ENCODE peak calls at places on chromosomes 6 and 20, in nine cellular contexts. One of them, this sample, is unnamed.

GRCh38 chr6:116392158-116393032 is 21.6 kb downstream of the DSE start:
- DNase-seq in mucosa of descending colon: no peak
- DNase-seq in T follicular helper cell: no peak
- DNase-seq in endothelial cell: no peak
- DNase-seq in T-helper 9 cell: peak
- DNase-seq in NCI-H1105: no peak
- DNase-seq in T47D: no peak
- DNase-seq in A549: no peak
- DNase-seq in aorta: no peak
- DNase-seq in this sample: no peak

GRCh38 chr6:1390071-1390804 is 862 bp downstream of the FOXF2 start:
- DNase-seq in T-helper 9 cell: no peak
- DNase-seq in T follicular helper cell: no peak
- DNase-seq in NCI-H1105: peak
- DNase-seq in aorta: no peak
- DNase-seq in A549: no peak
- DNase-seq in T47D: no peak
- DNase-seq in endothelial cell: peak
- DNase-seq in mucosa of descending colon: no peak
- DNase-seq in this sample: no peak

GRCh38 chr20:38635721-38636285 is 34.2 kb downstream of the ARHGAP40 start:
- DNase-seq in NCI-H1105: no peak
- DNase-seq in T47D: no peak
- DNase-seq in T-helper 9 cell: no peak
- DNase-seq in endothelial cell: no peak
- DNase-seq in A549: no peak
- DNase-seq in T follicular helper cell: no peak
- DNase-seq in mucosa of descending colon: no peak
- DNase-seq in aorta: no peak
- DNase-seq in this sample: no peak

GRCh38 chr6:7234547-7234946 is 78.5 kb downstream of the SSR1 start:
- DNase-seq in aorta: no peak
- DNase-seq in T-helper 9 cell: no peak
- DNase-seq in endothelial cell: no peak
- DNase-seq in NCI-H1105: no peak
- DNase-seq in A549: no peak
- DNase-seq in T47D: peak
- DNase-seq in mucosa of descending colon: no peak
- DNase-seq in T follicular helper cell: no peak
- DNase-seq in this sample: no peak

GRCh38 chr6:16318538-16318937 is 80.2 kb downstream of the GMPR start:
- DNase-seq in T47D: no peak
- DNase-seq in aorta: peak
- DNase-seq in T follicular helper cell: no peak
- DNase-seq in NCI-H1105: no peak
- DNase-seq in A549: no peak
- DNase-seq in endothelial cell: no peak
- DNase-seq in mucosa of descending colon: no peak
- DNase-seq in T-helper 9 cell: no peak
- DNase-seq in this sample: no peak

GRCh38 chr20:17952692-17953684 is 15.6 kb downstream of the SNX5 start:
- DNase-seq in T follicular helper cell: no peak
- DNase-seq in aorta: no peak
- DNase-seq in T47D: no peak
- DNase-seq in mucosa of descending colon: no peak
- DNase-seq in T-helper 9 cell: no peak
- DNase-seq in NCI-H1105: no peak
- DNase-seq in endothelial cell: no peak
- DNase-seq in A549: no peak
- DNase-seq in this sample: no peak

GRCh38 chr6:15301179-15302006 is 55.5 kb downstream of the JARID2 start:
- DNase-seq in endothelial cell: no peak
- DNase-seq in mucosa of descending colon: no peak
- DNase-seq in T-helper 9 cell: no peak
- DNase-seq in T follicular helper cell: no peak
- DNase-seq in aorta: no peak
- DNase-seq in A549: no peak
- DNase-seq in NCI-H1105: no peak
- DNase-seq in T47D: no peak
- DNase-seq in this sample: no peak

GRCh38 chr20:7696311-7696710 is 243.9 kb downstream of the HAO1 start:
- DNase-seq in aorta: no peak
- DNase-seq in A549: no peak
- DNase-seq in T47D: no peak
- DNase-seq in endothelial cell: no peak
- DNase-seq in T follicular helper cell: no peak
- DNase-seq in mucosa of descending colon: no peak
- DNase-seq in NCI-H1105: no peak
- DNase-seq in T-helper 9 cell: no peak
- DNase-seq in this sample: no peak

GRCh38 chr20:58661298-58662141 is 10.4 kb downstream of the STX16 start:
- DNase-seq in NCI-H1105: no peak
- DNase-seq in A549: no peak
- DNase-seq in T-helper 9 cell: peak
- DNase-seq in T47D: no peak
- DNase-seq in T follicular helper cell: peak
- DNase-seq in endothelial cell: no peak
- DNase-seq in mucosa of descending colon: no peak
- DNase-seq in aorta: no peak
- DNase-seq in this sample: no peak

GRCh38 chr20:14069796-14070195 is 74.5 kb downstream of the MACROD2 start:
- DNase-seq in endothelial cell: no peak
- DNase-seq in mucosa of descending colon: no peak
- DNase-seq in A549: no peak
- DNase-seq in T47D: no peak
- DNase-seq in NCI-H1105: no peak
- DNase-seq in T-helper 9 cell: no peak
- DNase-seq in T follicular helper cell: no peak
- DNase-seq in aorta: no peak
- DNase-seq in this sample: no peak

GRCh38 chr6:132830236-132830799 is 15.9 kb downstream of the RPS12 start:
- DNase-seq in NCI-H1105: peak
- DNase-seq in mucosa of descending colon: no peak
- DNase-seq in endothelial cell: no peak
- DNase-seq in aorta: no peak
- DNase-seq in A549: no peak
- DNase-seq in T-helper 9 cell: no peak
- DNase-seq in T follicular helper cell: no peak
- DNase-seq in T47D: peak
- DNase-seq in this sample: peak

GRCh38 chr20:37992802-37993538 is 40.3 kb downstream of the TTI1 start:
- DNase-seq in A549: peak
- DNase-seq in NCI-H1105: peak
- DNase-seq in mucosa of descending colon: no peak
- DNase-seq in aorta: no peak
- DNase-seq in T follicular helper cell: no peak
- DNase-seq in endothelial cell: no peak
- DNase-seq in T-helper 9 cell: no peak
- DNase-seq in T47D: peak
- DNase-seq in this sample: peak

GRCh38 chr20:41308290-41308691 is 9.2 kb downstream of the ZHX3 start:
- DNase-seq in A549: no peak
- DNase-seq in aorta: no peak
- DNase-seq in endothelial cell: no peak
- DNase-seq in NCI-H1105: no peak
- DNase-seq in T follicular helper cell: no peak
- DNase-seq in T47D: no peak
- DNase-seq in mucosa of descending colon: no peak
- DNase-seq in T-helper 9 cell: no peak
- DNase-seq in this sample: no peak

GRCh38 chr20:13105864-13106457 is 97.2 kb downstream of the SPTLC3 start:
- DNase-seq in endothelial cell: no peak
- DNase-seq in NCI-H1105: peak
- DNase-seq in T47D: peak
- DNase-seq in T follicular helper cell: no peak
- DNase-seq in T-helper 9 cell: no peak
- DNase-seq in mucosa of descending colon: no peak
- DNase-seq in A549: peak
- DNase-seq in aorta: no peak
- DNase-seq in this sample: peak

GRCh38 chr6:20642441-20642840 is 108.2 kb downstream of the CDKAL1 start:
- DNase-seq in T47D: no peak
- DNase-seq in T follicular helper cell: no peak
- DNase-seq in mucosa of descending colon: no peak
- DNase-seq in T-helper 9 cell: no peak
- DNase-seq in aorta: no peak
- DNase-seq in NCI-H1105: no peak
- DNase-seq in A549: no peak
- DNase-seq in endothelial cell: no peak
- DNase-seq in this sample: no peak

GRCh38 chr6:71404967-71405278 is 116.3 kb downstream of the OGFRL1 start:
- DNase-seq in mucosa of descending colon: no peak
- DNase-seq in endothelial cell: no peak
- DNase-seq in T-helper 9 cell: no peak
- DNase-seq in T47D: no peak
- DNase-seq in A549: no peak
- DNase-seq in NCI-H1105: no peak
- DNase-seq in aorta: no peak
- DNase-seq in T follicular helper cell: no peak
- DNase-seq in this sample: no peak

GRCh38 chr6:167706313-167707109 is 120.2 kb upstream of the AFDN start:
- DNase-seq in T47D: no peak
- DNase-seq in aorta: no peak
- DNase-seq in NCI-H1105: no peak
- DNase-seq in mucosa of descending colon: no peak
- DNase-seq in endothelial cell: no peak
- DNase-seq in T follicular helper cell: peak
- DNase-seq in A549: no peak
- DNase-seq in T-helper 9 cell: peak
- DNase-seq in this sample: no peak

GRCh38 chr6:150992279-150992678 is 126.8 kb downstream of the MTHFD1L start:
- DNase-seq in T-helper 9 cell: no peak
- DNase-seq in endothelial cell: no peak
- DNase-seq in A549: no peak
- DNase-seq in aorta: no peak
- DNase-seq in mucosa of descending colon: no peak
- DNase-seq in T follicular helper cell: no peak
- DNase-seq in NCI-H1105: no peak
- DNase-seq in T47D: no peak
- DNase-seq in this sample: no peak

GRCh38 chr6:131636880-131637792 is at the start of gene ENPP3:
- DNase-seq in T follicular helper cell: no peak
- DNase-seq in mucosa of descending colon: no peak
- DNase-seq in T47D: no peak
- DNase-seq in aorta: no peak
- DNase-seq in NCI-H1105: no peak
- DNase-seq in T-helper 9 cell: no peak
- DNase-seq in endothelial cell: no peak
- DNase-seq in A549: no peak
- DNase-seq in this sample: no peak

GRCh38 chr6:134532694-134533624 is 215.0 kb upstream of the SGK1 start:
- DNase-seq in mucosa of descending colon: no peak
- DNase-seq in A549: no peak
- DNase-seq in T-helper 9 cell: no peak
- DNase-seq in endothelial cell: no peak
- DNase-seq in NCI-H1105: no peak
- DNase-seq in T follicular helper cell: no peak
- DNase-seq in T47D: no peak
- DNase-seq in aorta: no peak
- DNase-seq in this sample: no peak

GRCh38 chr6:114096553-114097172 is 125.7 kb upstream of the HDAC2 start:
- DNase-seq in T47D: peak
- DNase-seq in T-helper 9 cell: no peak
- DNase-seq in A549: peak
- DNase-seq in mucosa of descending colon: no peak
- DNase-seq in NCI-H1105: peak
- DNase-seq in aorta: no peak
- DNase-seq in endothelial cell: no peak
- DNase-seq in T follicular helper cell: no peak
- DNase-seq in this sample: peak

GRCh38 chr6:24606200-24606599 is 39.8 kb downstream of the KIAA0319 start:
- DNase-seq in T-helper 9 cell: no peak
- DNase-seq in T follicular helper cell: no peak
- DNase-seq in mucosa of descending colon: no peak
- DNase-seq in A549: no peak
- DNase-seq in T47D: no peak
- DNase-seq in NCI-H1105: no peak
- DNase-seq in endothelial cell: no peak
- DNase-seq in aorta: no peak
- DNase-seq in this sample: no peak

GRCh38 chr6:160197662-160198061 is 61.0 kb downstream of the SLC22A2 start:
- DNase-seq in A549: no peak
- DNase-seq in NCI-H1105: no peak
- DNase-seq in T-helper 9 cell: no peak
- DNase-seq in endothelial cell: no peak
- DNase-seq in T47D: no peak
- DNase-seq in aorta: no peak
- DNase-seq in T follicular helper cell: no peak
- DNase-seq in mucosa of descending colon: no peak
- DNase-seq in this sample: no peak

GRCh38 chr20:48957053-48957481 is 35.6 kb downstream of the ARFGEF2 start:
- DNase-seq in T47D: no peak
- DNase-seq in A549: no peak
- DNase-seq in NCI-H1105: no peak
- DNase-seq in aorta: no peak
- DNase-seq in T-helper 9 cell: no peak
- DNase-seq in mucosa of descending colon: no peak
- DNase-seq in T follicular helper cell: no peak
- DNase-seq in endothelial cell: no peak
- DNase-seq in this sample: no peak

GRCh38 chr6:10520468-10520867 is 683 bp upstream of the GCNT2 start:
- DNase-seq in T-helper 9 cell: no peak
- DNase-seq in endothelial cell: no peak
- DNase-seq in T follicular helper cell: no peak
- DNase-seq in A549: no peak
- DNase-seq in aorta: no peak
- DNase-seq in NCI-H1105: no peak
- DNase-seq in T47D: peak
- DNase-seq in mucosa of descending colon: no peak
- DNase-seq in this sample: no peak

GRCh38 chr6:132272776-132273175 is 128.5 kb downstream of the MOXD1 start:
- DNase-seq in T-helper 9 cell: no peak
- DNase-seq in endothelial cell: no peak
- DNase-seq in NCI-H1105: no peak
- DNase-seq in A549: no peak
- DNase-seq in T follicular helper cell: no peak
- DNase-seq in T47D: no peak
- DNase-seq in mucosa of descending colon: no peak
- DNase-seq in aorta: no peak
- DNase-seq in this sample: no peak

GRCh38 chr6:3721810-3722209 is 29.7 kb downstream of the PXDC1 start:
- DNase-seq in aorta: no peak
- DNase-seq in T-helper 9 cell: no peak
- DNase-seq in T47D: no peak
- DNase-seq in NCI-H1105: no peak
- DNase-seq in endothelial cell: no peak
- DNase-seq in A549: no peak
- DNase-seq in mucosa of descending colon: no peak
- DNase-seq in T follicular helper cell: no peak
- DNase-seq in this sample: no peak

GRCh38 chr6:31792741-31793140 is 2.8 kb downstream of the VARS1 start:
- DNase-seq in endothelial cell: no peak
- DNase-seq in NCI-H1105: no peak
- DNase-seq in mucosa of descending colon: no peak
- DNase-seq in aorta: no peak
- DNase-seq in T follicular helper cell: no peak
- DNase-seq in T-helper 9 cell: no peak
- DNase-seq in T47D: no peak
- DNase-seq in A549: peak
- DNase-seq in this sample: no peak

GRCh38 chr20:48760403-48760889 is 67.4 kb downstream of the PREX1 start:
- DNase-seq in mucosa of descending colon: peak
- DNase-seq in NCI-H1105: no peak
- DNase-seq in T47D: peak
- DNase-seq in aorta: no peak
- DNase-seq in A549: no peak
- DNase-seq in T follicular helper cell: peak
- DNase-seq in endothelial cell: no peak
- DNase-seq in T-helper 9 cell: peak
- DNase-seq in this sample: no peak

GRCh38 chr20:57327820-57328219 is 1.8 kb upstream of the SPO11 start:
- DNase-seq in aorta: no peak
- DNase-seq in T-helper 9 cell: no peak
- DNase-seq in A549: no peak
- DNase-seq in endothelial cell: no peak
- DNase-seq in T47D: no peak
- DNase-seq in T follicular helper cell: no peak
- DNase-seq in NCI-H1105: no peak
- DNase-seq in mucosa of descending colon: no peak
- DNase-seq in this sample: no peak

This sample was measured in HEK293T.